ENCODE peak calls at places on chromosomes 4 and X, in six cellular contexts. W is ovary, C is adrenal gland, Z is heart left ventricle, R is psoas muscle, P is brain microvascular endothelial cell. M is an unnamed sample.

GRCh38 chr4:77065382-77065781 is 10.4 kb downstream of the CCNI start:
- DNase-seq in W (no peak), C (no peak), Z (no peak), R (no peak), P (no peak), M (peak)

GRCh38 chr4:113878718-113879117 is 100.7 kb downstream of the ARSJ start:
- DNase-seq in W (no peak), C (no peak), Z (no peak), R (no peak), P (peak), M (no peak)

GRCh38 chr4:2940267-2941137 is 22.7 kb downstream of the NOP14 start:
- DNase-seq in W (peak), C (no peak), Z (no peak), R (peak), P (no peak), M (no peak)

GRCh38 chrX:29617725-29618124 is 597.6 kb upstream of the MAGEB2 start:
- DNase-seq in W (no peak), C (no peak), Z (no peak), R (no peak), P (no peak), M (no peak)

GRCh38 chr4:71526626-71527406 is 188.0 kb downstream of the SLC4A4 start:
- DNase-seq in W (no peak), C (no peak), Z (no peak), R (no peak), P (no peak), M (no peak)

GRCh38 chr4:10316851-10317250 is 140.4 kb downstream of the ZNF518B start:
- DNase-seq in W (no peak), C (no peak), Z (no peak), R (no peak), P (no peak), M (no peak)

GRCh38 chr4:94390804-94391410 is 48.3 kb upstream of the HPGDS start:
- DNase-seq in W (no peak), C (peak), Z (no peak), R (no peak), P (no peak), M (peak)

GRCh38 chr4:183097251-183098079 is 1.6 kb upstream of the WWC2 start:
- DNase-seq in W (peak), C (peak), Z (peak), R (peak), P (no peak), M (no peak)

GRCh38 chr4:176277162-176277904 is 8.3 kb upstream of the ASB5 start:
- DNase-seq in W (peak), C (peak), Z (peak), R (peak), P (peak), M (peak)

GRCh38 chr4:179624768-179625181 is 2182.5 kb upstream of the AGA start:
- DNase-seq in W (no peak), C (peak), Z (no peak), R (no peak), P (peak), M (no peak)

GRCh38 chr4:108512615-108513505 is 107.5 kb upstream of the RPL34 start:
- DNase-seq in W (no peak), C (peak), Z (peak), R (no peak), P (peak), M (peak)

GRCh38 chr4:150167054-150167453 is 88.8 kb downstream of the DCLK2 start:
- DNase-seq in W (no peak), C (peak), Z (no peak), R (no peak), P (no peak), M (no peak)

GRCh38 chrX:123361371-123361770 is 177.3 kb downstream of the GRIA3 start:
- DNase-seq in W (no peak), C (no peak), Z (no peak), R (no peak), P (no peak), M (no peak)

GRCh38 chr4:139279723-139280620 is at the start of gene MGARP:
- DNase-seq in W (peak), C (peak), Z (peak), R (peak), P (no peak), M (no peak)

GRCh38 chr4:154124539-154125255 is 335.8 kb upstream of the SFRP2 start:
- DNase-seq in W (no peak), C (no peak), Z (no peak), R (no peak), P (peak), M (peak)

GRCh38 chrX:43676960-43677582 is 21.0 kb downstream of the MAOA start:
- DNase-seq in W (no peak), C (no peak), Z (no peak), R (no peak), P (peak), M (no peak)

GRCh38 chr4:171025323-171025722 is 787.9 kb upstream of the GALNTL6 start:
- DNase-seq in W (no peak), C (no peak), Z (no peak), R (no peak), P (no peak), M (no peak)

GRCh38 chrX:1521459-1521956 is 15.5 kb downstream of the P2RY8 start:
- DNase-seq in W (no peak), C (no peak), Z (no peak), R (no peak), P (no peak), M (no peak)

GRCh38 chr4:150818661-150819060 is 196.4 kb downstream of the LRBA start:
- DNase-seq in W (no peak), C (no peak), Z (no peak), R (no peak), P (no peak), M (no peak)

GRCh38 chr4:138111462-138112000 is 130.6 kb downstream of the SLC7A11 start:
- DNase-seq in W (no peak), C (no peak), Z (no peak), R (no peak), P (peak), M (no peak)

GRCh38 chrX:13761606-13762005 is 27.1 kb downstream of the OFD1 start:
- DNase-seq in W (no peak), C (no peak), Z (no peak), R (no peak), P (no peak), M (no peak)

GRCh38 chr4:1193206-1194027 is 21.0 kb upstream of the SPON2 start:
- DNase-seq in W (peak), C (no peak), Z (no peak), R (peak), P (no peak), M (no peak)

GRCh38 chrX:101550825-101551767 is 749 bp downstream of the ARMCX1 start:
- DNase-seq in W (peak), C (peak), Z (peak), R (peak), P (peak), M (peak)

GRCh38 chr4:55253911-55254593 is 92.0 kb upstream of the SRD5A3 start:
- DNase-seq in W (no peak), C (no peak), Z (no peak), R (no peak), P (no peak), M (no peak)

GRCh38 chr4:116953947-116954346 is 131.4 kb downstream of the TRAM1L1 start:
- DNase-seq in W (no peak), C (no peak), Z (no peak), R (no peak), P (no peak), M (no peak)

GRCh38 chr4:43485196-43485595 is 592.7 kb downstream of the GRXCR1 start:
- DNase-seq in W (no peak), C (no peak), Z (no peak), R (no peak), P (no peak), M (no peak)

GRCh38 chrX:133994576-133994975 is 9.2 kb upstream of the GPC3 start:
- DNase-seq in W (no peak), C (no peak), Z (no peak), R (no peak), P (no peak), M (no peak)

GRCh38 chr4:51997647-51998046 is 22.5 kb downstream of the LRRC66 start:
- DNase-seq in W (no peak), C (no peak), Z (no peak), R (no peak), P (no peak), M (no peak)

DNA sequence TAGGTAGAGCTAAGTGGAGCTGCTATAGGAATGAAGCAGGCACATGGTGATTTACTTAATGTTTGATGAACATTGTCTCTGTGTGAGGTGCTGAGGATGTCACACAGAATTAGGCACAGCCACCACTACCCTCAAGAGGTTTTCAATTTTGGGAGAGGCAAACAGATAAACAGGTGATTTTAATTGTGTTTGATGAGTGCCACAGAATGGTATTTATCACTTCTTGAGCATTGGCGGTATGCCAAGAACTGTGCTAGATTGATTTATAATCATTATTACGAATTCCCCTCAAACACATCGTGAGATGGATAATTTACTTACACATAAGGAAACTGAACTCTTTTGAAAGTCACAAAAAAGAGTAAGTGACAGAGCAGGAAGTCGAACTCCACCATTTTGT is 74.8 kb downstream of the FREM3 start:
- DNase-seq in W (no peak), C (no peak), Z (no peak), R (no peak), P (no peak), M (no peak)
- H3K27ac ChIP-seq in W (no peak), C (no peak), Z (no peak), R (peak), P (no peak), M (no peak)

GRCh38 chrX:150499240-150499639 is 69.2 kb upstream of the MTM1 start:
- DNase-seq in W (no peak), C (no peak), Z (no peak), R (no peak), P (no peak), M (no peak)
- TF ChIP-seq CTCF in W (no peak), C (no peak), Z (no peak), R (no peak), P (no peak), M (no peak)

DNA sequence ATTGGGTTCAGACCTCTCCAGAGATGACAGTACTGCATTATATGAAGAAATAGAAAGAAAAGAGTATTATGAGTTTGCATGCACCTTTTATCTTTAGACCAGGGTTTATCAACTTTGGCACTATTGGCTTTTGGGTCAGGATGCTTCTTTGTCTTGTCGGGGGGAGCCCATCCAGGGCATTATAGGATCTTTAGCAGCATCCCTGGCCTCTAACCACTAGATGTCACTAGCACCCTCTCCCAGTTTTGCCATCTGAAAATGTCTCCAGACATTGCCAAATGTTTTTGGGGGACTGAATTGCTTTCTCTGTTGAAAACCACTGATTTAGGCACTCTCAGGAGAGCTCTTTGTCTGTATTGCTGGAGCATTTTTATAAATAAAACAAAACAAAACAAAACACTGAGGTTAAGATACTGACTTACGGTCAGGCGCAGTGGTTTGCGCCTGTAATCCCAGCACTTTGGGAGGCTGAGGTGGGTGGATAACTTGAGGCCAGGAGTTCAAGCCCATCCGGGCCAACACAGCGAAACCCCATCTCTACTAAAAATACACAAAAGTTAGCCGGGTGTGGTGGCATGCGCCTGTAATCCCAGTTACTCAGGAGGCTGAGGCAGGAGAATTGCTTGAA is 23.6 kb downstream of the CA5B start:
- DNase-seq in W (no peak), C (no peak), Z (no peak), R (no peak), P (peak), M (peak)
- H3K27ac ChIP-seq in W (no peak), C (no peak), Z (no peak), R (no peak), P (no peak), M (no peak)

GRCh38 chr4:121991968-121992367 is 40.1 kb upstream of the TRPC3 start:
- DNase-seq in W (no peak), C (no peak), Z (no peak), R (no peak), P (no peak), M (no peak)

GRCh38 chr4:121990489-121990888 is 38.6 kb upstream of the TRPC3 start:
- DNase-seq in W (no peak), C (no peak), Z (no peak), R (no peak), P (no peak), M (no peak)

GRCh38 chr4:121988950-121989349 is 37.1 kb upstream of the TRPC3 start:
- DNase-seq in W (no peak), C (no peak), Z (no peak), R (no peak), P (no peak), M (no peak)

DNA sequence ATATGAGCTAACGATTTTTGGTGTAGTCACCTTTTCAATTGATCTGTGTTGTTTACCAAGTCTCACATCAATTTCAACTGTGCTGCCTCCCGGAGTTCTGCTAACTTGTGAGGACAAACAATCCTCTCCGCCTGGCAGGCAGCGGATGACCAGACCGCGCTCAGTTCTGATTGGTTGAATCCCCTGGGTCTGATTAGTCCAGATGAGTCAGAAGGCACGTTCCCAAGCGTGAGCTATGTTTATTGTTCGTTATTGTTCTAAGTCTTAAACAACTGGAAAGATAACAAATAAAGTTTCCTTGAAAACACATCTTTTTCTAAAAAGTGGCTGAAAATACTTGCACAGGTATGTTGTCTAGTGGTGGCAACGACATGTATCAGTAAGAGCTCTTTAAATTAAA is 37.9 kb upstream of the TRPC3 start:
- DNase-seq in W (no peak), C (peak), Z (no peak), R (no peak), P (peak), M (peak)
- TF ChIP-seq CTCF in W (no peak), C (no peak), Z (no peak), R (no peak), P (no peak), M (no peak)